ENCODE peak calls at places on chromosomes 3 and 15, in seven cellular contexts. H is OCI-LY7, K is brain microvascular endothelial cell, L is ovary, Q is fibroblast of mammary gland, P is fibroblast of pulmonary artery, U is A549. D is an unnamed sample.

GRCh38 chr3:55629432-55629831 is 142.3 kb upstream of the WNT5A start:
- DNase-seq in Q (no peak), U (no peak), P (peak), K (peak), L (peak), H (no peak), D (peak)

GRCh38 chr3:45612918-45613602 is 18.5 kb downstream of the LIMD1 start:
- DNase-seq in K (no peak), U (no peak), H (peak), Q (peak), P (peak), L (no peak), D (no peak)

GRCh38 chr15:68176601-68177000 is 28.5 kb downstream of the CALML4 start:
- DNase-seq in H (no peak), K (no peak), P (peak), L (no peak), Q (peak), U (no peak), D (no peak)

GRCh38 chr3:138781012-138781470 is 53.7 kb downstream of the PIK3CB start:
- DNase-seq in K (no peak), P (no peak), H (no peak), L (no peak), Q (no peak), U (no peak), D (peak)

GRCh38 chr3:49654955-49655556 is 19.1 kb upstream of the APEH start:
- DNase-seq in H (no peak), U (no peak), L (no peak), P (no peak), K (no peak), Q (no peak), D (no peak)

GRCh38 chr3:81339040-81339845 is 422.2 kb downstream of the GBE1 start:
- DNase-seq in P (peak), K (no peak), L (no peak), H (peak), Q (peak), U (peak), D (no peak)

GRCh38 chr3:68666409-68667193 is 265.7 kb downstream of the TAFA4 start:
- DNase-seq in L (no peak), U (no peak), K (no peak), Q (no peak), P (no peak), H (no peak), D (no peak)

GRCh38 chr3:160134964-160135363 is 90.3 kb upstream of the C3orf80 start:
- DNase-seq in Q (peak), L (no peak), P (peak), H (no peak), U (no peak), K (no peak), D (no peak)

GRCh38 chr3:158185711-158186110 is 75.8 kb downstream of the RSRC1 start:
- DNase-seq in U (no peak), K (no peak), L (no peak), Q (no peak), H (no peak), P (no peak), D (no peak)

GRCh38 chr15:39417766-39418165 is 163.1 kb upstream of the THBS1 start:
- DNase-seq in U (no peak), Q (no peak), L (no peak), K (no peak), H (no peak), P (no peak), D (no peak)

GRCh38 chr3:64355473-64355872 is 130.2 kb upstream of the PRICKLE2 start:
- DNase-seq in H (no peak), P (peak), L (peak), K (peak), Q (peak), U (peak), D (no peak)

GRCh38 chr3:167631471-167631870 is 22.3 kb downstream of the WDR49 start:
- DNase-seq in L (no peak), U (no peak), K (no peak), P (no peak), H (no peak), Q (no peak), D (no peak)

GRCh38 chr3:135564696-135565095 is 400.8 kb upstream of the PPP2R3A start:
- DNase-seq in K (no peak), H (no peak), L (no peak), Q (no peak), P (no peak), U (no peak), D (no peak)

GRCh38 chr15:82043726-82044372 is 2.0 kb downstream of the MEX3B start:
- DNase-seq in U (no peak), H (no peak), L (peak), K (no peak), P (peak), Q (peak), D (peak)

GRCh38 chr3:194991338-194991654 is 279.7 kb downstream of the XXYLT1 start:
- DNase-seq in P (no peak), L (no peak), H (no peak), U (no peak), K (no peak), Q (no peak), D (no peak)

GRCh38 chr3:184531580-184532290 is 29.9 kb upstream of the EPHB3 start:
- DNase-seq in Q (no peak), H (no peak), L (no peak), U (no peak), K (no peak), P (peak), D (no peak)

GRCh38 chr3:105365536-105366301 is 990 bp upstream of the ALCAM start:
- DNase-seq in K (peak), L (no peak), P (peak), Q (peak), H (peak), U (peak), D (no peak)

GRCh38 chr3:11717301-11717700 is 73.6 kb upstream of the VGLL4 start:
- DNase-seq in K (peak), Q (no peak), H (no peak), U (peak), P (peak), L (no peak), D (no peak)

GRCh38 chr15:59189224-59189623 is 17.4 kb upstream of the LDHAL6B start:
- DNase-seq in U (no peak), H (no peak), L (no peak), Q (no peak), P (no peak), K (no peak), D (no peak)

GRCh38 chr3:13021141-13021933 is 51.9 kb downstream of the IQSEC1 start:
- DNase-seq in L (no peak), U (no peak), Q (peak), P (no peak), H (peak), K (no peak), D (no peak)

GRCh38 chr15:60751985-60752952 is 273.3 kb upstream of the ICE2 start:
- DNase-seq in U (no peak), Q (peak), P (peak), L (peak), K (peak), H (no peak), D (no peak)

GRCh38 chr3:129593595-129594339 is 12.7 kb downstream of the PLXND1 start:
- DNase-seq in L (no peak), P (no peak), Q (no peak), H (peak), K (no peak), U (no peak), D (peak)

GRCh38 chr15:27850961-27851636 is 248.0 kb downstream of the OCA2 start:
- DNase-seq in U (no peak), K (no peak), P (no peak), H (no peak), Q (no peak), L (no peak), D (no peak)

GRCh38 chr15:85730001-85730820 is 64.5 kb downstream of the KLHL25 start:
- DNase-seq in K (peak), H (peak), U (peak), L (no peak), P (peak), Q (peak), D (no peak)

GRCh38 chr15:70892002-70892911 is at the start of the genes LRRC49 and THAP10:
- DNase-seq in H (peak), Q (peak), P (peak), U (peak), K (peak), L (peak), D (peak)

GRCh38 chr15:84079885-84080777 is 155.4 kb upstream of the GOLGA6L4 start:
- DNase-seq in Q (peak), U (peak), H (peak), K (no peak), P (peak), L (peak), D (peak)

GRCh38 chr15:98926236-98926635 is 81.4 kb downstream of the PGPEP1L start:
- DNase-seq in Q (no peak), U (no peak), K (no peak), L (no peak), H (no peak), P (no peak), D (no peak)

GRCh38 chr15:101551696-101552591 is 62.4 kb upstream of the PCSK6 start:
- DNase-seq in H (no peak), Q (no peak), K (no peak), U (no peak), L (no peak), P (no peak), D (no peak)

GRCh38 chr3:128994581-128995161 is 795 bp upstream of the CFAP92 start:
- DNase-seq in Q (no peak), P (no peak), K (no peak), U (no peak), H (no peak), L (no peak), D (no peak)

GRCh38 chr3:111863942-111864341 is 4.9 kb downstream of the PHLDB2 start:
- DNase-seq in H (no peak), L (no peak), K (no peak), U (no peak), Q (no peak), P (no peak), D (no peak)
- H3K4me3 ChIP-seq in H (no peak), L (no peak), K (no peak), U (peak), Q (no peak), P (no peak), D (no peak)

GRCh38 chr15:91940466-91941381 is 87.2 kb downstream of the SLCO3A1 start:
- DNase-seq in U (no peak), L (no peak), P (no peak), H (no peak), K (no peak), Q (peak), D (peak)

GRCh38 chr15:91941871-91942270 is 88.4 kb downstream of the SLCO3A1 start:
- DNase-seq in Q (peak), K (no peak), H (no peak), L (no peak), U (no peak), P (peak), D (no peak)

GRCh38 chr15:91944334-91944733 is 90.8 kb downstream of the SLCO3A1 start:
- DNase-seq in Q (no peak), K (no peak), L (no peak), U (no peak), H (no peak), P (no peak), D (no peak)

GRCh38 chr15:91945385-91945784 is 91.9 kb downstream of the SLCO3A1 start:
- DNase-seq in Q (no peak), P (no peak), H (no peak), K (no peak), U (no peak), L (no peak), D (no peak)

DNA sequence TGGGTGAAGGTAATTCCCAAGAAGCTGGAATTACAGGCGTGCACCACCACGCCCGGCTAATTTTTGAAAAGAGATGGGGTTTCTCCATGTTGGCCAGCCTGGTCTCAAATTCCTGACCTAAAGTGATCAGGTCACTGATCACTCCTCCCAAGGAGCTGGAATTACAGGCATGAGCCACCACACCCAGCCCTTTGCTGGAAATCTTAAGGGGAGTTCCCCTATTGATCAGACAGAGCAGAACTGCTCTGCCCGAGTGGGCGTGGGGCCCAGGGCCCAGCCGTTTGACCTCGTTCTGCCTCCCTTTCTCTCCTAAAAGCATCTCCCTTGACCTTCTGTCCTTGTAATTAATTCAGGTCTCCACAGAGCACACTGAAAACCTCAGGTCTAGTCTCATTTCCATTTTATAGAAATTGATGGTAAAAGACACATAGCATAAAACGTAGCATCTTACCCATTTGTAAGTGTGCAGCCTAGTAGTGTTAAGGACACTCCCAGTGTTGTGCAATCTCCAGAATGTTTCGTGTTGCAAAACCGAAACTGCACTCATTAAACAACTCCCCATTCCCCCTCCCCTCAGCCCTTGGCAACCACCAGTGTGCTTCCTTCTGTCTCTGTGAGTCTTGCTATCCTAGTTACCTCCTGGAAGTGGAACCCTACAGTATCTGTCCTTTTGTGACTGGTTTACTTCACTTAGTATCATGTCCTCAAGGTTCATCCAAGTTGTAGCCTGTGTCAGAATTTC is 89.3 kb downstream of the SLCO3A1 start:
- DNase-seq in L (peak), Q (peak), P (peak), H (peak), K (peak), U (peak), D (peak)
- H3K4me3 ChIP-seq in L (no peak), Q (peak), P (peak), H (no peak), K (no peak), U (peak), D (no peak)

DNA sequence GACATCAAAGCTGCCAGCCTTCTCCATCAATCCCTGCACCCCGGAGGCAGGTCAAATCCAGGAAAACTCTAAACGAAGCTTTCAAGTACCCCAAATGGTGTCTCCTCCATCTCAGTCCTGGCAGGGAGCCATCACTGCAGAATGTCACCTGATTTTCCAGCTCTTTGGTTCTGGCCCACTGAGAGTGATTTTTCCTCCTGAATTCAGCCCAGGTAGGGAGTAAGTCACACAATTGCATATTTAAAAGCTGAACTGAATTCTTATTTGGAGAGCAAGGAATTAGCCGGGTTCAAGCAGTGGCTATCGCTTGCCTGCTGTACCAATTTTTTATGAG is 5.3 kb downstream of the RFTN1 start:
- DNase-seq in L (no peak), U (no peak), H (no peak), P (no peak), Q (no peak), K (no peak), D (no peak)
- H3K4me3 ChIP-seq in L (no peak), U (no peak), H (peak), P (no peak), Q (no peak), K (no peak), D (no peak)

DNA sequence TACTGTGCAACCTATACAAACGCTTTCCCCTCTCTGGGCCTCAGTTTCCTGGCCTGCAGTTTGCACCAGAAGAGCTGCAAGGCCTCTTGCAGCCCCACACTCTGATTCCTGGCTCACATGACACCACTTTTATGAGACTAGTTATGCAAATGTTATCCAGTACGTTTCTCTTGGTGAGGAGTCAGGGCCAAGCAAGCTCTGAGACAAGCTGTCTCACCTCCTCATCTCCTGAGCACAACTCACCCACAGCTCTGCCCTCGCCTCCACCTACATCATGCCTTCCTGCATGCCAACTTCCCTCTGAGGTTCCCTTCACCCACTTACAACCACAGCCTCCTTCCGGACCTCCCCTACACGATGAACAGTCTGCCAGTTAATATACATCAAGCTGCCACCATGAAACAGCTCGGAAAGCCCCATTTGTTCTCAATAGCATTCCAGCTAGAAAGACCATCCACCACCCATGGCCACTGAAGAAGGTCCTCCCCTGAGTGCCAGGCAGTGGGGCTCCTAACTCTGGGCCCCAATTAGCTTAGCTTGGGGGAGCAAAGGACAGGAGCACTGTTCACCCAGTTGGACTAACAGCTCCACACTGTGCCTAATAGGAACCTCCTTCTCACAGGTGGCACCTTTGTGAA is 25.0 kb downstream of the CRYGS start:
- DNase-seq in L (no peak), P (no peak), K (no peak), Q (no peak), H (peak), U (no peak), D (peak)
- H3K4me3 ChIP-seq in L (no peak), P (no peak), K (no peak), Q (no peak), H (no peak), U (no peak), D (no peak)

GRCh38 chr3:152276688-152277087 is 8.0 kb downstream of the MBNL1 start:
- DNase-seq in P (no peak), L (no peak), K (no peak), Q (no peak), H (no peak), U (no peak), D (no peak)
- H3K4me3 ChIP-seq in P (no peak), L (no peak), K (no peak), Q (no peak), H (no peak), U (no peak), D (no peak)

GRCh38 chr15:67039349-67040075 is 25.9 kb upstream of the SMAD3 start:
- DNase-seq in P (no peak), Q (no peak), U (no peak), H (no peak), K (no peak), L (no peak), D (no peak)
- H3K4me3 ChIP-seq in P (no peak), Q (no peak), U (no peak), H (no peak), K (no peak), L (no peak), D (no peak)

GRCh38 chr3:124657138-124657537 is 73.1 kb upstream of the UMPS start:
- DNase-seq in K (no peak), U (no peak), Q (no peak), L (no peak), H (no peak), P (no peak), D (no peak)

GRCh38 chr3:124659175-124659574 is 71.1 kb upstream of the UMPS start:
- DNase-seq in H (no peak), U (no peak), K (no peak), Q (no peak), L (no peak), P (no peak), D (no peak)

GRCh38 chr3:124658270-124658669 is 72.0 kb upstream of the UMPS start:
- DNase-seq in H (no peak), Q (no peak), U (no peak), L (no peak), K (no peak), P (no peak), D (no peak)

GRCh38 chr3:124663690-124664089 is 66.6 kb upstream of the UMPS start:
- DNase-seq in P (no peak), Q (peak), L (no peak), U (peak), H (no peak), K (peak), D (no peak)

GRCh38 chr3:124660606-124661005 is 69.6 kb upstream of the UMPS start:
- DNase-seq in K (no peak), L (no peak), H (no peak), U (no peak), Q (no peak), P (no peak), D (no peak)
- H3K4me3 ChIP-seq in K (no peak), L (no peak), H (no peak), U (no peak), Q (no peak), P (no peak), D (no peak)

GRCh38 chr15:45948226-45948625 is 313.4 kb downstream of the SQOR start:
- DNase-seq in L (no peak), P (no peak), K (no peak), Q (no peak), H (no peak), U (no peak), D (no peak)
- H3K4me3 ChIP-seq in L (no peak), P (no peak), K (no peak), Q (no peak), H (no peak), U (no peak), D (no peak)

GRCh38 chr15:33068007-33068441 is 126.5 kb downstream of the FMN1 start:
- DNase-seq in U (peak), L (no peak), Q (peak), K (peak), H (no peak), P (no peak), D (peak)
- H3K4me3 ChIP-seq in U (peak), L (no peak), Q (no peak), K (peak), H (no peak), P (no peak), D (no peak)